ENCODE peak calls at places on chromosome 11, in five cellular contexts. E is AG08395; M is stimulated activated CD4-positive, alpha-beta T cell treated with anti-CD3 and anti-CD28 coated beads, Interleukin-1b, Interleukin-23, amount 100 ng/mL, for 1 hour; A is T-helper 2 cell; D is SK-N-MC. Q is an unnamed sample.

GRCh38 chr11:86672007-86672621 is at the start of gene ME3:
- DNase-seq in A (peak; percentile 10), M (no peak), E (peak; percentile 56), D (no peak), Q (peak; percentile 70)

GRCh38 chr11:118227865-118228785 is 3.3 kb upstream of the JAML start:
- DNase-seq in E (no peak), D (no peak), M (no peak), A (peak; percentile 71), Q (no peak)

GRCh38 chr11:128592454-128592853 is 5.1 kb upstream of the ETS1 start:
- DNase-seq in A (no peak), E (no peak), M (no peak), D (no peak), Q (no peak)

GRCh38 chr11:17528181-17528691 is 16.0 kb downstream of the USH1C start:
- DNase-seq in E (peak; percentile 76), D (no peak), A (no peak), M (no peak), Q (peak; percentile 80)

GRCh38 chr11:11709447-11710239 is 87.8 kb upstream of the GALNT18 start:
- DNase-seq in E (no peak), D (no peak), A (no peak), M (no peak), Q (no peak)

GRCh38 chr11:1081601-1082311 is 7.1 kb downstream of the MUC2 start:
- DNase-seq in M (no peak), D (no peak), E (no peak), A (no peak), Q (no peak)

GRCh38 chr11:115579181-115579825 is 75.1 kb upstream of the CADM1 start:
- DNase-seq in D (no peak), A (no peak), M (no peak), E (no peak), Q (no peak)

GRCh38 chr11:117189941-117190544 is 9.1 kb upstream of the TAGLN start:
- DNase-seq in D (no peak), M (no peak), E (no peak), A (no peak), Q (no peak)

GRCh38 chr11:71272161-71272560 is 19.8 kb upstream of the SHANK2 start:
- DNase-seq in D (no peak), E (no peak), A (no peak), M (no peak), Q (no peak)